ENCODE peak calls at places on chromosome 1, in four cellular contexts. M, F, J and K are unnamed samples.

GRCh38 chr1:65232402-65233122 is 76.8 kb upstream of the DNAJC6 start:
- DNase-seq in M (no peak), F (no peak), J (no peak), K (peak)

GRCh38 chr1:192311281-192311680 is 5.5 kb upstream of the RGS21 start:
- DNase-seq in M (no peak), F (peak), J (peak), K (no peak)

GRCh38 chr1:21050031-21050430 is 126.7 kb downstream of the EIF4G3 start:
- DNase-seq in M (no peak), F (no peak), J (no peak), K (no peak)

GRCh38 chr1:6040444-6040843 is 5.2 kb upstream of the KCNAB2 start:
- DNase-seq in M (no peak), F (no peak), J (no peak), K (no peak)

GRCh38 chr1:195717651-195718050 is 890.6 kb downstream of the KCNT2 start:
- DNase-seq in M (no peak), F (peak), J (no peak), K (no peak)

GRCh38 chr1:5917281-5917590 is 75.0 kb downstream of the NPHP4 start:
- DNase-seq in M (peak), F (no peak), J (no peak), K (no peak)

GRCh38 chr1:207243756-207244408 is 77.6 kb upstream of the CD55 start:
- DNase-seq in M (no peak), F (peak), J (no peak), K (peak)

GRCh38 chr1:38029081-38029681 is 16.6 kb downstream of the UTP11 start:
- DNase-seq in M (peak), F (no peak), J (no peak), K (peak)

GRCh38 chr1:56502700-56503245 is 76.6 kb downstream of the PLPP3 start:
- DNase-seq in M (no peak), F (peak), J (peak), K (peak)

GRCh38 chr1:174337000-174337681 is 110.6 kb upstream of the GPR52 start:
- DNase-seq in M (no peak), F (no peak), J (no peak), K (no peak)

GRCh38 chr1:184973308-184974085 is 811 bp downstream of the NIBAN1 start:
- DNase-seq in M (peak), F (peak), J (no peak), K (peak)

GRCh38 chr1:213641312-213641711 is 346.5 kb upstream of the PROX1 start:
- DNase-seq in M (no peak), F (no peak), J (no peak), K (no peak)

GRCh38 chr1:7535934-7536878 is 234.9 kb upstream of the VAMP3 start:
- DNase-seq in M (peak), F (no peak), J (no peak), K (no peak)

GRCh38 chr1:6466023-6466422 is at the start of gene TNFRSF25:
- DNase-seq in M (peak), F (no peak), J (no peak), K (no peak)

GRCh38 chr1:14808768-14809167 is 210.3 kb downstream of the KAZN start:
- DNase-seq in M (no peak), F (no peak), J (no peak), K (no peak)

GRCh38 chr1:27789511-27790154 is 16.6 kb downstream of the STX12 start:
- DNase-seq in M (no peak), F (no peak), J (no peak), K (no peak)

GRCh38 chr1:231192620-231193163 is 30.8 kb downstream of the TRIM67 start:
- DNase-seq in M (no peak), F (peak), J (no peak), K (peak)

GRCh38 chr1:229625893-229626831 is at the start of the genes TAF5L and URB2:
- DNase-seq in M (peak), F (peak), J (peak), K (peak)

DNA sequence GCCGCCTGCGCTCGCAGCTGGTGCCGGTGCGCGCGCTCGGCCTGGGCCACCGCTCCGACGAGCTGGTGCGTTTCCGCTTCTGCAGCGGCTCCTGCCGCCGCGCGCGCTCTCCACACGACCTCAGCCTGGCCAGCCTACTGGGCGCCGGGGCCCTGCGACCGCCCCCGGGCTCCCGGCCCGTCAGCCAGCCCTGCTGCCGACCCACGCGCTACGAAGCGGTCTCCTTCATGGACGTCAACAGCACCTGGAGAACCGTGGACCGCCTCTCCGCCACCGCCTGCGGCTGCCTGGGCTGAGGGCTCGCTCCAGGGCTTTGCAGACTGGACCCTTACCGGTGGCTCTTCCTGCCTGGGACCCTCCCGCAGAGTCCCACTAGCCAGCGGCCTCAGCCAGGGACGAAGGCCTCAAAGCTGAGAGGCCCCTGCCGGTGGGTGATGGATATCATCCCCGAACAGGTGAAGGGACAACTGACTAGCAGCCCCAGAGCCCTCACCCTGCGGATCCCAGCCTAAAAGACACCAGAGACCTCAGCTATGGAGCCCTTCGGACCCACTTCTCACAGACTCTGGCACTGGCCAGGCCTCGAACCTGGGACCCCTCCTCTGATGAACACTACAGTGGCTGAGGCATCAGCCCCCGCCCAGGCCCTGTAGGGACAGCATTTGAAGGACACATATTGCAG is 3.0 kb downstream of the ARTN start:
- DNase-seq in M (peak), F (no peak), J (peak), K (no peak)
- TF ChIP-seq PHF8 in M (no peak), F (no peak), J (peak), K (no peak)

GRCh38 chr1:25469177-25469576 is 38.5 kb downstream of the MACO1 start:
- DNase-seq in M (no peak), F (no peak), J (no peak), K (no peak)

GRCh38 chr1:25462732-25463131 is 32.0 kb downstream of the MACO1 start:
- DNase-seq in M (no peak), F (no peak), J (no peak), K (no peak)

GRCh38 chr1:25467616-25468015 is 36.9 kb downstream of the MACO1 start:
- DNase-seq in M (no peak), F (no peak), J (no peak), K (no peak)

GRCh38 chr1:25468037-25468436 is 37.3 kb downstream of the MACO1 start:
- DNase-seq in M (no peak), F (no peak), J (no peak), K (no peak)

GRCh38 chr1:25467193-25467592 is 36.5 kb downstream of the MACO1 start:
- DNase-seq in M (no peak), F (no peak), J (no peak), K (no peak)
- TF ChIP-seq PHF8 in M (no peak), F (no peak), J (no peak), K (no peak)

DNA sequence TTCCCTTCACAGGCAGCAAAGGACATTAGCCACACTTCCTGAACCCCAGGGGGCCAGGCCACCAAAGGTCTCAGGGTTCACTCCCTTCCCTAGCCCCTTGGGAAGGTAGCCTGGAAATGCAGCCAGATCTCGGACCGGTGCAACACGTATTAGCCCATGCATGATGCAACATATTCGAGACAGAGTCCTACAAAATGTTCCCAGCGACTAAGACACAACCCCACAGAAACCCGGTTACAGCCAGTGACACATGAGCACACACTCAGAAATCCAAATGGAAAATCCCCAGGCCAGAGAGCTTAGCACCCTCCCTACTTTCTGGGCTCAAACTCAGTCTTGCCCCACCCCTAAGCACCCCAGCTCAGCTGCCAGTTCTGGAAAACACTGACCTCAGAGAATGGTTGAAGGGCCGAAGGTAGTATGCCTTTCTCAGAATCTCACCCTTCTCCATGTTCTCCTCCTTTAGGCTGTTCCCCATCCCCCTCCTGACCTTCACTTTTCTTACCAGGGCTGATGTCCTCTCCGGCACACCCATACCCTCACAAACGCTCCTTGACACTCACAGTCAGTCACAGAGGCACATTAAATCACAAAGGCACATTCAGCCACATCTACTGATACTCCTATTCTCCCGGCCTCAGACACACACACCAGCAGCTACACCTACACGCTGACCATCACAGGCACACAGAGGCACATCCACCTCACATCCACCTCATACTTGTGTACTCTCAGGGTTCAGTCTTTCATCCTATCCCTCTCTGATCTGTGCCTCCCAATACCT is at the start of gene TSPAN1:
- DNase-seq in M (no peak), F (no peak), J (no peak), K (no peak)
- TF ChIP-seq PHF8 in M (no peak), F (no peak), J (no peak), K (no peak)

DNA sequence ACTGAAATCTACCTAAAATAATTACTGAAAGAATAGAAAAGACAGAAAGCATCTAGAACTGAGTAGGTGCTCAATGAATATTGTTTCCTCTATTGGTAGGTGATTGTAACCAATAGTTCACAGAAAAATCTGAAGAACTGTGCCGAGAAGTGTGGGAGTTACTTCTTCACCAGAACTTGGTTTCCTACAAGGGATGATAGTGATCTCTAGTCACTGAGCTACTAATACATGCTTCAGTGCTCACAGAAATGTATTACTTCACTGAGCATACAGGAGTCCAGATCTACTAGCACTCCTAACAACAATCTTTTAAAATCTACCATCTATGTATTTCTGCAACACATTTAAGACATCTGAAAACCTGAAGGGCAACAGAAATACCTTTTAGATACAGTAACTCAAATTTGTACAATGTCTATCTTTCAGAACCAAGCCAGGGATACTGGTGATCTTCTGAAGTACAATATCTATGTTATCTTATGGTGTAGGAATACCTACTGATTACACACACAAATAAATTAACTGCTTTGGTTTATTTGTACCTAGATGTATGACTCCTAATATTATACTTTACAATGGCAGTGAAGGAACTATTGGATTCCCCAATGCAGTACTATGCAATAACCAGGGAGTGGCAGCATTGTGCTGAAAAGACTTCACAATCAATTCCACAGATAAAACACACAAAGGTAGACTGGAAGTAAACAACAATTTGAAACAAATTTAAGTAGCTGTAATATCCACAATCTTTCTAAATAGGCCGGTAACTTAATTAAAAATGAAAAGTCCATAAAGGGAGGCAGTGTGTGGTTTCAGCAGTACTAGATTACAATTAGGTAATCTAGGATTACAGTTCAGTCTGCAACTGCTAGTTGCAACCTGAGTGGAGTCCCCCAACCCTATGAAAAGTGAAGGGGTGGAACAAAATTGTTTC is 243.0 kb downstream of the SLC45A1 start:
- DNase-seq in M (no peak), F (peak), J (peak), K (peak)
- TF ChIP-seq PHF8 in M (no peak), F (no peak), J (no peak), K (no peak)